ENCODE peak calls at places on chromosomes 7 and 10, in nine cellular contexts. Z is tibial artery, B is thoracic aorta, O is brain microvascular endothelial cell, D is left ventricle myocardium inferior, P is AG04450, H is upper lobe of right lung, R is heart right ventricle, J is uterus. X is an unnamed sample.

GRCh38 chr7:106239406-106239805 is 45.4 kb downstream of the NAMPT start:
- DNase-seq in Z (no peak), D (no peak), O (no peak), J (no peak), R (no peak), B (no peak), P (no peak), H (no peak), X (no peak)

GRCh38 chr10:93309062-93309461 is 173.1 kb downstream of the MYOF start:
- DNase-seq in R (no peak), P (no peak), D (no peak), Z (no peak), B (no peak), H (no peak), O (peak), J (no peak), X (no peak)

GRCh38 chr7:6917258-6917657 is 91.2 kb upstream of the CCZ1B start:
- DNase-seq in P (no peak), Z (no peak), J (no peak), D (peak), R (peak), O (no peak), H (no peak), B (no peak), X (no peak)

GRCh38 chr10:132582795-132583194 is 45.2 kb downstream of the INPP5A start:
- DNase-seq in R (no peak), H (no peak), Z (no peak), O (no peak), B (no peak), P (no peak), D (no peak), J (no peak), X (no peak)

GRCh38 chr10:78047314-78047891 is 13.7 kb downstream of the RPS24 start:
- DNase-seq in D (peak), J (peak), H (peak), Z (peak), B (peak), O (peak), P (peak), R (peak), X (peak)

GRCh38 chr7:141218941-141219340 is 145.1 kb downstream of the TMEM178B start:
- DNase-seq in Z (no peak), B (no peak), D (no peak), R (no peak), J (no peak), H (no peak), O (no peak), P (no peak), X (peak)

GRCh38 chr10:123018531-123018930 is 9.7 kb downstream of the ACADSB start:
- DNase-seq in H (no peak), O (no peak), B (no peak), P (no peak), R (no peak), D (no peak), J (no peak), Z (no peak), X (no peak)

GRCh38 chr10:104435822-104436221 is 82.2 kb downstream of the CFAP58 start:
- DNase-seq in H (no peak), P (no peak), O (no peak), J (no peak), B (no peak), D (no peak), R (no peak), Z (no peak), X (no peak)

GRCh38 chr10:29982997-29983648 is 76.3 kb downstream of the JCAD start:
- DNase-seq in H (no peak), D (no peak), Z (no peak), P (no peak), R (no peak), B (no peak), O (no peak), J (no peak), X (no peak)

GRCh38 chr7:2824026-2824677 is 20.0 kb downstream of the GNA12 start:
- DNase-seq in P (no peak), O (no peak), H (no peak), R (no peak), D (no peak), B (no peak), J (no peak), Z (no peak), X (no peak)

GRCh38 chr10:6843477-6843876 is 263.4 kb upstream of the PRKCQ start:
- DNase-seq in P (no peak), R (no peak), O (no peak), J (no peak), B (no peak), D (no peak), H (no peak), Z (no peak), X (no peak)

GRCh38 chr7:8714791-8715190 is 281.4 kb downstream of the NXPH1 start:
- DNase-seq in Z (no peak), H (no peak), D (no peak), P (no peak), B (no peak), R (no peak), O (no peak), J (no peak), X (no peak)

GRCh38 chr10:99470327-99470726 is 39.9 kb upstream of the GOT1 start:
- DNase-seq in J (no peak), B (no peak), O (no peak), H (no peak), R (no peak), D (no peak), Z (no peak), P (no peak), X (no peak)

GRCh38 chr7:117250801-117251200 is 72.1 kb downstream of the WNT2 start:
- DNase-seq in J (no peak), B (no peak), H (no peak), O (no peak), R (no peak), P (no peak), D (no peak), Z (no peak), X (no peak)

GRCh38 chr10:51895209-51895608 is 195.8 kb upstream of the CSTF2T start:
- DNase-seq in D (peak), P (peak), H (no peak), Z (peak), O (peak), R (peak), J (peak), B (peak), X (peak)

GRCh38 chr7:139828446-139828845 is 618 bp upstream of the TBXAS1 start:
- DNase-seq in D (no peak), H (no peak), O (no peak), R (no peak), P (no peak), B (no peak), Z (no peak), J (no peak), X (no peak)

GRCh38 chr10:49656845-49657493 is 22.5 kb upstream of the C10orf53 start:
- DNase-seq in J (no peak), O (no peak), D (no peak), R (no peak), B (no peak), Z (no peak), H (no peak), P (no peak), X (peak)

GRCh38 chr10:21811245-21811585 is 192.3 kb downstream of the DNAJC1 start:
- DNase-seq in B (no peak), O (no peak), Z (no peak), P (no peak), H (no peak), J (no peak), R (no peak), D (no peak), X (no peak)

DNA sequence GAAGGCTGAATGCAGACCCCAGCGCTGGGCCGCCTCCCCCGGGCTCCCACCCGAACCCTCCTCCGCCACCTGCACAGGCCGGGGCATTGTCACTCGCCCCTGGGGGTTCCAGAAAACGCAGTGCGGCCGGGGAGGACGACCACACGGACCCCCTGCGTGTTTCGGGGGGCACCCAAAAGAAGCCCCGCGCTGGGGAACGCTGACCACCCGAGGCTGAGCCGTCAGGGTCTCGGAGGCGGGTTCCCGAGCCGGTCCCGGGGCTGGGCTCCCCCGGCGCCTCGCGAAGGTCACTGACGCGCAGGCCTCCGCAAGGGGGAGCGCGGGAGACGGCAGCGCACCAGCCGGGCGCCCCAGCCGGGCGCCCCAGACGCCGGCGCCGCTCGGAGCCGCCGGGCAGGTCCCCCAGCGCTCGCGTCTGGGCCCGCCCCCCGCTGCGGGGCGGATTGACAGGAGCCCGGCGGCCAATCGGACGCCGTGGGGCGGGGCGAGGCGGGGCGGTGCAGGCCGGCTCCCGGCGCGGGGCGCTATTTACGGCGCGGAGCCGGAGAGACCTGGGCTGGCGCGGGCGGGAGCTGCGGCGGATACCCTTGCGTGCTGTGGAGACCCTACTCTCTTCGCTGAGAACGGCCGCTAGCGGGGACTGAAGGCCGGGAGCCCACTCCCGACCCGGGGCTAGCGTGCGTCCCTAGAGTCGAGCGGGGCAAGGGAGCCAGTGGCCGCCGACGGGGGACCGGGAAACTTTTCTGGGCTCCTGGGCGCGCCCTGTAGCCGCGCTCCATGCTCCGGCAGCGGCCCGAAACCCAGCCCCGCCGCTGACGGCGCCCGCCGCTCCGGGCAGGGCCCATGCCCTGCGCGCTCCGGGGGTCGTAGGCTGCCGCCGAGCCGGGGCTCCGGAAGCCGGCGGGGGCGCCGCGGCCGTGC is at the start of gene BAMBI:
- DNase-seq in J (peak), R (peak), O (peak), H (peak), B (peak), P (peak), D (peak), Z (peak), X (peak)
- TF ChIP-seq CTCF in J (peak), R (peak), O (peak), H (peak), B (peak), P (peak), D (peak), Z (peak), X (peak)

DNA sequence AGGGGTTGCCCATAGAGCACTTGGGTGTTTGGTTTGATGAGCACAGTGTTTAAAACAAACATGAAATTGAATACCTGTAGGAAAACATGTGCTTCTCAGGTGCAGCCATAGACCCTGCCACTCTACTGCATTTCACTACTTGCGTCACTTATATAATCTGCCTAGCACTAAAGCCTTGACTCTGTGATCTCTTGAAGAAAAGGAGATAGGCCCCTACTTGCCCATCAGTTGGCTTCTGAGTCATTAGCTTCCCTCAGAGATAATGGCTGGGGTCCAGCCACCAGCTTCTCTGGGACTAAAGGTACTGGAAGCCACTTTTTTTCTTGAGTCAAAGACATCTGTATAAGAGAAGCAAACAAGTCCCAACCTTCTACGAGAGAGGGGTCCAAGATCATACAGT is 45.9 kb upstream of the BTRC start:
- DNase-seq in D (no peak), R (no peak), O (no peak), Z (no peak), J (no peak), P (no peak), H (no peak), B (no peak), X (no peak)
- H3K4me3 ChIP-seq in D (no peak), R (no peak), O (no peak), Z (no peak), J (no peak), P (no peak), H (no peak), B (no peak), X (no peak)

GRCh38 chr10:72729528-72729927 is 37.6 kb downstream of the MCU start:
- DNase-seq in H (no peak), P (no peak), Z (no peak), B (no peak), D (no peak), J (no peak), R (no peak), O (no peak), X (no peak)

GRCh38 chr10:72731916-72732419 is 40.0 kb downstream of the MCU start:
- DNase-seq in B (no peak), D (no peak), P (no peak), J (no peak), O (no peak), R (no peak), Z (no peak), H (no peak), X (no peak)

GRCh38 chr10:72728462-72728861 is 36.5 kb downstream of the MCU start:
- DNase-seq in J (no peak), H (no peak), P (no peak), B (no peak), O (no peak), R (no peak), D (no peak), Z (no peak), X (no peak)

GRCh38 chr10:72732521-72732920 is 40.6 kb downstream of the MCU start:
- DNase-seq in B (no peak), O (no peak), Z (no peak), P (no peak), J (no peak), D (no peak), H (no peak), R (no peak), X (no peak)

GRCh38 chr10:72730462-72730861 is 38.5 kb downstream of the MCU start:
- DNase-seq in Z (no peak), J (no peak), R (no peak), D (no peak), O (no peak), P (no peak), B (no peak), H (no peak), X (no peak)
- H3K27ac ChIP-seq in Z (no peak), J (no peak), R (no peak), D (no peak), O (no peak), P (peak), B (no peak), H (no peak), X (no peak)

GRCh38 chr7:120874722-120875121 is 16.8 kb upstream of the TSPAN12 start:
- DNase-seq in H (no peak), P (no peak), B (no peak), D (no peak), O (no peak), R (no peak), J (no peak), Z (no peak), X (no peak)

GRCh38 chr7:120873367-120873766 is 15.4 kb upstream of the TSPAN12 start:
- DNase-seq in Z (no peak), H (no peak), O (no peak), J (no peak), R (no peak), D (no peak), P (no peak), B (no peak), X (no peak)

GRCh38 chr7:120874016-120874415 is 16.1 kb upstream of the TSPAN12 start:
- DNase-seq in O (no peak), Z (no peak), D (no peak), R (no peak), H (no peak), B (no peak), J (no peak), P (no peak), X (no peak)

GRCh38 chr7:120876922-120877321 is 19.0 kb upstream of the TSPAN12 start:
- DNase-seq in R (no peak), P (no peak), B (no peak), O (no peak), J (no peak), D (no peak), Z (no peak), H (no peak), X (no peak)

GRCh38 chr7:120877706-120878105 is 19.8 kb upstream of the TSPAN12 start:
- DNase-seq in H (no peak), Z (no peak), R (no peak), J (no peak), D (no peak), P (no peak), B (no peak), O (no peak), X (no peak)
- TF ChIP-seq CTCF in H (no peak), Z (no peak), R (no peak), J (no peak), D (no peak), P (no peak), B (no peak), O (no peak), X (no peak)